ENCODE peak calls at places on chromosomes 12 and 14, in seven cellular contexts. H is endothelial cell of umbilical vein, T is neural progenitor cell, Q is HCT116, E is IMR-90, W is fibroblast of lung, R is endodermal cell. N is an unnamed sample.

GRCh38 chr14:87830443-87831096 is 162.4 kb downstream of the GALC start:
- DNase-seq in R (no peak), H (no peak), Q (no peak), E (no peak), T (peak; percentile 57), W (no peak), N (no peak)

GRCh38 chr12:122740351-122740750 is 9.7 kb upstream of the HCAR1 start:
- DNase-seq in H (no peak), R (no peak), W (no peak), T (no peak), Q (no peak), E (no peak), N (no peak)

GRCh38 chr12:55972906-55973597 is 826 bp upstream of the RAB5B start:
- DNase-seq in T (no peak), H (no peak), R (no peak), W (peak; percentile 59), E (peak; percentile 53), Q (no peak), N (no peak)

GRCh38 chr14:52391866-52392600 is 77.9 kb downstream of the PTGER2 start:
- DNase-seq in H (peak; percentile 6), R (no peak), T (no peak), Q (peak; percentile 13), E (peak; percentile 48), W (peak; percentile 43), N (no peak)

GRCh38 chr12:101498252-101498651 is 23.1 kb downstream of the SPIC start:
- DNase-seq in W (peak; percentile 36), T (no peak), H (no peak), Q (no peak), E (no peak), R (no peak), N (no peak)

GRCh38 chr14:56474419-56475022 is 105.1 kb upstream of the TMEM260 start:
- DNase-seq in T (peak; percentile 60), R (no peak), H (peak; percentile 54), W (peak; percentile 59), Q (peak; percentile 23), E (peak; percentile 41), N (no peak)

GRCh38 chr12:12451063-12451462 is 94.2 kb downstream of the BORCS5 start:
- DNase-seq in H (no peak), T (no peak), Q (no peak), W (no peak), R (no peak), E (no peak), N (no peak)

GRCh38 chr14:91281346-91281745 is 36.8 kb upstream of the GPR68 start:
- DNase-seq in R (no peak), H (no peak), Q (no peak), T (no peak), W (no peak), E (peak; percentile 15), N (no peak)

GRCh38 chr12:2613674-2614073 is 181.1 kb upstream of the FKBP4 start:
- DNase-seq in Q (peak; percentile 54), R (no peak), W (peak; percentile 97), T (no peak), E (peak; percentile 99), H (peak; percentile 3), N (no peak)

DNA sequence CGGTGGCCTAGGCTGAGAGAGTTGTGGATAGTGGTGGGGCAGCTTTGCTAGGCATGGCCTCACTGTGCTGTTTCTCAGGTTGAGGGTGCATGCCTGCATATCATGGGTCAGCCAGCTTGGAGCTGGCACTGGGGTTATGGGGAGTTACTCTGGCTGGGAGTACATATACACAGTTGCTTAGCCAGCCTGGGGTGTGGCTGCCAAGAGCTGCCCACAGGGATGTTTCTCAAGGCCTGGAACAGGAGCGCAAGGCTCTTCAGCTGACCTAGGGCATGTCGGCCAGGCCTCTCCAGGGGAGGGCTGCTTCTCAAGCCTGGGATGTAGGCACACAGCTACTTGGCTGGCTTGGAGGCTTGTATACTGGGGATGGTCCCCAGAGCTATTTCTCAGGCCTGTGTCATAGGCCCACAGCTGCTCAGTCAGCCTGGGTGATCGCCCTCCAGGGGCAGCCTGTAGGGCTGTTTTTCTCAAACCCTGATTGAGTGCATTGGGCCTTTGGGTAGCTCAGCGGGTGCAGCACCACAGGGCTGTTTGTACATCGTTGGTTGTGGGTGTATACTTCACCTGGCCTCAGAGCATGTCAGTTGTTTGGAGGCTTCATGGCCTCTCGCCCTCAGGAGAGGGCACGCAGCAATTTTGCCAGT is 114.9 kb downstream of the METTL25 start:
- DNase-seq in H (no peak), T (no peak), E (no peak), W (no peak), R (peak; percentile 54), Q (no peak), N (no peak)
- TF ChIP-seq CTCF in H (no peak), T (no peak), E (no peak), W (no peak), R (no peak), Q (no peak), N (no peak)

GRCh38 chr14:69619007-69619406 is 7.6 kb downstream of the SUSD6 start:
- DNase-seq in T (no peak), H (no peak), Q (no peak), R (no peak), W (no peak), E (no peak), N (no peak)

GRCh38 chr14:69615471-69616407 is 4.3 kb downstream of the SUSD6 start:
- DNase-seq in T (no peak), W (peak; percentile 51), H (peak; percentile 65), Q (no peak), E (peak; percentile 84), R (no peak), N (peak; percentile 52)

GRCh38 chr14:69616408-69616773 is 5.0 kb downstream of the SUSD6 start:
- DNase-seq in H (no peak), E (no peak), T (no peak), Q (no peak), W (no peak), R (no peak), N (no peak)

GRCh38 chr14:69620211-69620611 is 8.8 kb downstream of the SUSD6 start:
- DNase-seq in E (no peak), H (no peak), T (no peak), R (no peak), W (no peak), Q (no peak), N (no peak)

DNA sequence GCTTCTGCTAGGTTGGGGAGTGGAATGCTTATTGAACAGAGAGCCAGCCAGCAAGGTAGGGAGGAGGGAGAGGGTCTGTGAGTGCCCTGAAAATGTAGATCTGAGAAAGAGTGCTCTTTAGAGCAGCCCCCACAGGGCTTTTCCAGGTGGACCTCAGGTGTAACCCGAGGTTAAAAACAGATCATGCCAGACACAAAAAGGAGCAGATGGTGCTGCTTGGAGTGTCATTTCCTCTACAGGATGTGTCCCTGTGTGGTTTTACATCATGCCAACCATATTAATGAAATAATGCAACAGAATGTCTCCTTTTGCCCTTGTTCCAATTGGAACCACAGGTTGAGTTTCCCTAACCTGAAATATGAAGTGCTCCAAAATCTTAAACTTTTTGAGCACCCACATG is 6.4 kb downstream of the SUSD6 start:
- DNase-seq in Q (no peak), R (no peak), W (no peak), T (no peak), H (no peak), E (no peak), N (no peak)
- H3K4me3 ChIP-seq in Q (no peak overlapping the region), R (no peak overlapping the region), W (no peak overlapping the region), T (no peak overlapping the region), H (no peak overlapping the region), E (no peak overlapping the region), N (no peak overlapping the region)

GRCh38 chr14:39180553-39180952 is 5.5 kb downstream of the PNN start:
- DNase-seq in R (no peak), E (no peak), T (no peak), H (no peak), W (no peak), Q (no peak), N (no peak)
- H3K9ac ChIP-seq in R (no peak overlapping the region), E (no peak overlapping the region), T (no peak overlapping the region), H (no peak overlapping the region), W (no peak overlapping the region), Q (no peak overlapping the region), N (no peak overlapping the region)

GRCh38 chr12:124567673-124568373 is 411 bp upstream of the NCOR2 start:
- DNase-seq in R (peak; percentile 92), Q (no peak), W (peak; percentile 96), E (peak; percentile 94), H (peak; percentile 70), T (no peak), N (peak; percentile 93)

GRCh38 chr12:124567035-124567672 is at the start of gene NCOR2:
- DNase-seq in T (peak; percentile 85), H (no peak), E (no peak), W (no peak), R (peak; percentile 83), Q (no peak), N (no peak)

GRCh38 chr12:124565656-124566180 is 1.7 kb downstream of the NCOR2 start:
- DNase-seq in E (no peak), W (no peak), T (no peak), Q (no peak), H (no peak), R (peak; percentile 81), N (no peak)

GRCh38 chr12:124565071-124565491 is 2.3 kb downstream of the NCOR2 start:
- DNase-seq in H (no peak), W (no peak), Q (no peak), R (peak; percentile 88), E (no peak), T (peak; percentile 53), N (no peak)

GRCh38 chr12:124566181-124567034 is 1.0 kb downstream of the NCOR2 start:
- DNase-seq in H (peak; percentile 76), T (peak; percentile 88), Q (peak; percentile 42), E (peak; percentile 66), W (peak; percentile 64), R (peak; percentile 97), N (peak; percentile 93)
- TF ChIP-seq CTCF in H (no peak), T (peak; percentile 35), Q (no peak), E (peak; percentile 1), W (no peak), R (peak; percentile 45), N (no peak)

GRCh38 chr14:100283984-100284881 is 22.0 kb downstream of the SLC25A29 start:
- DNase-seq in Q (no peak), W (no peak), E (no peak), T (no peak), H (no peak), R (peak; percentile 65), N (no peak)
- H3K4me3 ChIP-seq in Q (peak overlapping the region; percentile 65), W (no peak overlapping the region), E (no peak overlapping the region), T (peak overlapping the region; percentile 79), H (no peak overlapping the region), R (no peak overlapping the region), N (peak overlapping the region; percentile 81)

DNA sequence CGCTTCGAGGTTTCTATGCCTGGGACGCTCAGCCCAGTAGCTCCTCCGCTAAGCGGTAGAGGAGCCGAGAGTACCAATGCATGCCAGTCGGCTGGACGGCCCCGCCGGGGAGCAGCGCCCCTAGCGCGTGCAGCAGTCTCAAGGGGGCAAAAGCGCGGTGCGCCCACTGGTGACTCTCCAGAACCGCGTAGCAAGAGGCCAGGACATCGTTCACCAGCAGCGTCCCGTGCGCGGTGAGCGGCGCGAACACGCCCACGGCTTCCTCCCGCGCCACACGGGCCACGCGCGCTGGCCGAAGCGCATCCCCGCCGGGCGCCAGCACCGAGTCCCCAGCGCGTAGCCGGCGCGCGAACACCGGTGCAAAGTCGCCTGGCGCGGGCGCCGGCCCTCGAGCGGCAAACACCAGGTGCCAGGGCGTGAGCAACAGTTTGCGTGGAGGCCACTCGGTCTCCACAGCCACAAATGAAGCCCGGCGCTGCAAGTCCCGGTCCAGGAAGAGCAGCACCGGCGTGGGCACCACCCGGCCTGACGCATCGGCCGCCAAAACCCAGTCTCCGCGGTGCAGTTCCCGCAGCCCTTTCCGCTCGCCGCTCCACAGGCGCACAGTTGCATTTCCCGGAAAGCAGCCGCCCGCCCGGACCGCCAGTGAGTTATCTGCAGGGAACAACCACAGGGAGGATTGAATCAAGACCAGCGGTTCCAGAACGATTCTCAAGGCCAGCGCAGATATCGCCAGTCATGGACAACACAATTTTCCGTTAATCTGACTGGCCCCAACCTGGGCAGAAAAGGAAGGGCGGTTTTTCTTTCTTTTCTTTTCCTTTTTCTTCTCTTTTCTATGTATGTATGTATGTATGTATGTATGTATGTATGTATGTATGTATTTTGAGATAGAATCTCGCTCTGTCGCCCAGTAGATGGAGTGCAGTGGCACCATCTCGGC is 4.5 kb downstream of the DHH start:
- DNase-seq in E (peak; percentile 33), Q (no peak), H (peak; percentile 50), W (peak; percentile 36), R (peak; percentile 80), T (peak; percentile 74), N (no peak)
- H3K9ac ChIP-seq in E (no peak overlapping the region), Q (no peak overlapping the region), H (no peak overlapping the region), W (no peak overlapping the region), R (no peak overlapping the region), T (no peak overlapping the region), N (no peak overlapping the region)